ENCODE peak calls at places on chromosomes 7 and 10, in nine cellular contexts. One of them, this sample, is unnamed.

GRCh38 chr10:61605221-61605620 is 57.5 kb upstream of the CABCOCO1 start:
- DNase-seq in hepatocyte: no peak
- DNase-seq in BJ: no peak
- DNase-seq in CD8-positive, alpha-beta T cell: no peak
- DNase-seq in stomach: no peak
- DNase-seq in fibroblast of the aortic adventitia: no peak
- DNase-seq in HCT116: no peak
- DNase-seq in PC-9: no peak
- DNase-seq in transverse colon: no peak
- DNase-seq in this sample: no peak

GRCh38 chr10:5461914-5462840 is 37.2 kb downstream of the CALML5 start:
- DNase-seq in hepatocyte: no peak
- DNase-seq in BJ: no peak
- DNase-seq in CD8-positive, alpha-beta T cell: no peak
- DNase-seq in stomach: no peak
- DNase-seq in fibroblast of the aortic adventitia: peak
- DNase-seq in HCT116: no peak
- DNase-seq in PC-9: no peak
- DNase-seq in transverse colon: no peak
- DNase-seq in this sample: no peak

GRCh38 chr7:116162992-116163391 is 47.3 kb upstream of the TES start:
- DNase-seq in hepatocyte: no peak
- DNase-seq in BJ: no peak
- DNase-seq in CD8-positive, alpha-beta T cell: no peak
- DNase-seq in stomach: no peak
- DNase-seq in fibroblast of the aortic adventitia: no peak
- DNase-seq in HCT116: peak
- DNase-seq in PC-9: no peak
- DNase-seq in transverse colon: no peak
- DNase-seq in this sample: no peak

GRCh38 chr7:43905954-43906326 is 456 bp downstream of the URGCP start:
- DNase-seq in hepatocyte: peak
- DNase-seq in BJ: no peak
- DNase-seq in CD8-positive, alpha-beta T cell: no peak
- DNase-seq in stomach: peak
- DNase-seq in fibroblast of the aortic adventitia: peak
- DNase-seq in HCT116: no peak
- DNase-seq in PC-9: peak
- DNase-seq in transverse colon: peak
- DNase-seq in this sample: peak

GRCh38 chr10:48776528-48776927 is 91.9 kb downstream of the WDFY4 start:
- DNase-seq in hepatocyte: no peak
- DNase-seq in BJ: no peak
- DNase-seq in CD8-positive, alpha-beta T cell: no peak
- DNase-seq in stomach: no peak
- DNase-seq in fibroblast of the aortic adventitia: no peak
- DNase-seq in HCT116: no peak
- DNase-seq in PC-9: no peak
- DNase-seq in transverse colon: no peak
- DNase-seq in this sample: no peak

GRCh38 chr7:10802526-10802925 is 171.1 kb upstream of the PHF14 start:
- DNase-seq in hepatocyte: no peak
- DNase-seq in BJ: no peak
- DNase-seq in CD8-positive, alpha-beta T cell: no peak
- DNase-seq in stomach: no peak
- DNase-seq in fibroblast of the aortic adventitia: no peak
- DNase-seq in HCT116: no peak
- DNase-seq in PC-9: no peak
- DNase-seq in transverse colon: no peak
- DNase-seq in this sample: no peak

GRCh38 chr7:128911441-128912031 is 1.0 kb upstream of the KCP start:
- DNase-seq in hepatocyte: peak
- DNase-seq in BJ: no peak
- DNase-seq in CD8-positive, alpha-beta T cell: no peak
- DNase-seq in stomach: peak
- DNase-seq in fibroblast of the aortic adventitia: no peak
- DNase-seq in HCT116: no peak
- DNase-seq in PC-9: no peak
- DNase-seq in transverse colon: peak
- DNase-seq in this sample: peak

GRCh38 chr10:130233426-130233825 is 97.2 kb downstream of the GLRX3 start:
- DNase-seq in hepatocyte: no peak
- DNase-seq in BJ: no peak
- DNase-seq in CD8-positive, alpha-beta T cell: no peak
- DNase-seq in stomach: peak
- DNase-seq in fibroblast of the aortic adventitia: no peak
- DNase-seq in HCT116: no peak
- DNase-seq in PC-9: no peak
- DNase-seq in transverse colon: no peak
- DNase-seq in this sample: no peak

GRCh38 chr10:129807211-129807610 is 156.9 kb downstream of the EBF3 start:
- DNase-seq in hepatocyte: no peak
- DNase-seq in BJ: no peak
- DNase-seq in CD8-positive, alpha-beta T cell: no peak
- DNase-seq in stomach: no peak
- DNase-seq in fibroblast of the aortic adventitia: no peak
- DNase-seq in HCT116: no peak
- DNase-seq in PC-9: no peak
- DNase-seq in transverse colon: no peak
- DNase-seq in this sample: no peak

DNA sequence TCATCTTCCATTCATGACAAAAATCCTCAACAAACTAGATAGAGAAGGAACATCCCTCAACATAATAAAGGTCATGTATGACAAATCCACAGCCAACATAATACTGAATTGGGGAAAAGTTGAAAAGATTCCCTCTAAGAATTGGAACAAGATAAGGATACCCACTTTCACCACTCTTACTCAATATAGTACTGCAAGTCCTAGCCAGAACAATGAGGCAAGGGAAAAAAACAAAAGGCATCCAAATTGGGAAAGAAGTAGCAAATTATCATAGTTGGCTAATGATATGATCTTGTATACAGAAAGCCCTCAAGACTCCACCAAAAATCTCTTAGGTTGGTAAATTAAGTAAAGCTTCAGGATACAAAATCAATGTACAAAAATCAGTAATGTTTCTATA is 4.7 kb downstream of the POT1 start:
- DNase-seq in hepatocyte: no peak
- DNase-seq in BJ: no peak
- DNase-seq in CD8-positive, alpha-beta T cell: no peak
- DNase-seq in stomach: no peak
- DNase-seq in fibroblast of the aortic adventitia: peak
- DNase-seq in HCT116: no peak
- DNase-seq in PC-9: no peak
- DNase-seq in transverse colon: no peak
- DNase-seq in this sample: no peak
- TF ChIP-seq CTCF in hepatocyte: no peak
- TF ChIP-seq CTCF in BJ: no peak
- TF ChIP-seq CTCF in CD8-positive, alpha-beta T cell: no peak
- TF ChIP-seq CTCF in stomach: no peak
- TF ChIP-seq CTCF in fibroblast of the aortic adventitia: no peak
- TF ChIP-seq CTCF in HCT116: no peak
- TF ChIP-seq CTCF in PC-9: no peak
- TF ChIP-seq CTCF in transverse colon: no peak
- TF ChIP-seq CTCF in this sample: no peak

GRCh38 chr10:107160866-107161265 is 3.6 kb downstream of the SORCS1 start:
- DNase-seq in hepatocyte: no peak
- DNase-seq in BJ: no peak
- DNase-seq in CD8-positive, alpha-beta T cell: no peak
- DNase-seq in stomach: no peak
- DNase-seq in fibroblast of the aortic adventitia: no peak
- DNase-seq in HCT116: no peak
- DNase-seq in PC-9: no peak
- DNase-seq in transverse colon: no peak
- DNase-seq in this sample: no peak

GRCh38 chr10:107163904-107164861 is at the start of gene SORCS1:
- DNase-seq in hepatocyte: peak
- DNase-seq in BJ: no peak
- DNase-seq in CD8-positive, alpha-beta T cell: no peak
- DNase-seq in stomach: no peak
- DNase-seq in fibroblast of the aortic adventitia: no peak
- DNase-seq in HCT116: no peak
- DNase-seq in PC-9: no peak
- DNase-seq in transverse colon: peak
- DNase-seq in this sample: peak

GRCh38 chr10:107166378-107166777 is 1.9 kb upstream of the SORCS1 start:
- DNase-seq in hepatocyte: no peak
- DNase-seq in BJ: no peak
- DNase-seq in CD8-positive, alpha-beta T cell: no peak
- DNase-seq in stomach: no peak
- DNase-seq in fibroblast of the aortic adventitia: no peak
- DNase-seq in HCT116: no peak
- DNase-seq in PC-9: no peak
- DNase-seq in transverse colon: no peak
- DNase-seq in this sample: no peak

GRCh38 chr10:107165007-107165406 is 501 bp upstream of the SORCS1 start:
- DNase-seq in hepatocyte: no peak
- DNase-seq in BJ: no peak
- DNase-seq in CD8-positive, alpha-beta T cell: no peak
- DNase-seq in stomach: no peak
- DNase-seq in fibroblast of the aortic adventitia: no peak
- DNase-seq in HCT116: no peak
- DNase-seq in PC-9: no peak
- DNase-seq in transverse colon: no peak
- DNase-seq in this sample: no peak

DNA sequence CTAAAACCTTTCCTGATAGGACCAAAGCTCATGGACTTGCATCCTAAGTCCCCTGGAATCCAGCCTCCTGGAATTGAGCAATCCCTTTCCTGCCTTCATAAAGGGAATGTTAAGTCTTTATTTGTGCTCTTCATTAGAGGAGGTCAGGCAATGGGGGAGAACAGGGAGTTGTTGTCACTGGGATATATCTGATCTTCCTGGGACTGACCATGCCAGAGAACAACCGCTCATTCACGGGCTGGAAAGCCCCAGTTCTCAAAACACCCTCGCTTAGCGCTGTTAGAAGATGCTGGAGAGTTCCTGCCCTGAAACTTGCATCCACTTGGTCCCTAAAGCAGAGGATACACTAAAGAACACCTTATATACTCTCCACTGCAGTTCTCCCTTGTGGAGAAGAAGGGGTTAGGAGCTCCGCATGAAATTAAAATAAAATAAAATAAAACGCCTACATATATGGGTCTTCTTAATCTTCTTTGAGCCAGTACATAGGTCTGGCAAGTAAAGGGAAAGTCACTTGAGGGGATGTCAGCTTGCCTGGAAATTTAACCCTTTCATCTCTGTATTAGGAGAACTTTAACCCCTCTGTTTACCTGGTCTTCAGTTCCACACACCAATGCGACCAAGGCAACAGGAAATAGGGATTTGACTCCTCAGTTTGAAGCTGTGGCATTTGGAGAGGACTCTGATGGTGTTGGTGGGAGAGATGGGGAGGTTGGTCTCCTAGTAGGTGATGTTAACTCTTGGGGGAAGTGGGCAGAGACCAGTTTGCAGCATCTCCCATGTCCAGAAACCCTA is 1.2 kb downstream of the SORCS1 start:
- DNase-seq in hepatocyte: peak
- DNase-seq in BJ: no peak
- DNase-seq in CD8-positive, alpha-beta T cell: no peak
- DNase-seq in stomach: no peak
- DNase-seq in fibroblast of the aortic adventitia: no peak
- DNase-seq in HCT116: no peak
- DNase-seq in PC-9: no peak
- DNase-seq in transverse colon: no peak
- DNase-seq in this sample: no peak
- TF ChIP-seq CTCF in hepatocyte: no peak
- TF ChIP-seq CTCF in BJ: no peak
- TF ChIP-seq CTCF in CD8-positive, alpha-beta T cell: no peak
- TF ChIP-seq CTCF in stomach: no peak
- TF ChIP-seq CTCF in fibroblast of the aortic adventitia: no peak
- TF ChIP-seq CTCF in HCT116: no peak
- TF ChIP-seq CTCF in PC-9: no peak
- TF ChIP-seq CTCF in transverse colon: no peak
- TF ChIP-seq CTCF in this sample: no peak

GRCh38 chr7:76257973-76258372 is 44.5 kb upstream of the HSPB1 start:
- DNase-seq in hepatocyte: no peak
- DNase-seq in BJ: no peak
- DNase-seq in CD8-positive, alpha-beta T cell: no peak
- DNase-seq in stomach: no peak
- DNase-seq in fibroblast of the aortic adventitia: no peak
- DNase-seq in HCT116: no peak
- DNase-seq in PC-9: no peak
- DNase-seq in transverse colon: no peak
- DNase-seq in this sample: peak
- TF ChIP-seq CTCF in hepatocyte: no peak
- TF ChIP-seq CTCF in BJ: no peak
- TF ChIP-seq CTCF in CD8-positive, alpha-beta T cell: no peak
- TF ChIP-seq CTCF in stomach: no peak
- TF ChIP-seq CTCF in fibroblast of the aortic adventitia: no peak
- TF ChIP-seq CTCF in HCT116: peak
- TF ChIP-seq CTCF in PC-9: no peak
- TF ChIP-seq CTCF in transverse colon: no peak
- TF ChIP-seq CTCF in this sample: no peak

GRCh38 chr10:93813507-93814465 is 56.0 kb downstream of the LGI1 start:
- DNase-seq in hepatocyte: peak
- DNase-seq in BJ: no peak
- DNase-seq in CD8-positive, alpha-beta T cell: peak
- DNase-seq in stomach: peak
- DNase-seq in fibroblast of the aortic adventitia: peak
- DNase-seq in HCT116: peak
- DNase-seq in PC-9: peak
- DNase-seq in transverse colon: peak
- DNase-seq in this sample: peak

GRCh38 chr10:93816123-93816747 is 58.5 kb downstream of the LGI1 start:
- DNase-seq in hepatocyte: peak
- DNase-seq in BJ: peak
- DNase-seq in CD8-positive, alpha-beta T cell: no peak
- DNase-seq in stomach: peak
- DNase-seq in fibroblast of the aortic adventitia: peak
- DNase-seq in HCT116: peak
- DNase-seq in PC-9: peak
- DNase-seq in transverse colon: peak
- DNase-seq in this sample: peak

GRCh38 chr10:93818086-93818485 is 60.4 kb downstream of the LGI1 start:
- DNase-seq in hepatocyte: no peak
- DNase-seq in BJ: no peak
- DNase-seq in CD8-positive, alpha-beta T cell: no peak
- DNase-seq in stomach: no peak
- DNase-seq in fibroblast of the aortic adventitia: no peak
- DNase-seq in HCT116: no peak
- DNase-seq in PC-9: no peak
- DNase-seq in transverse colon: no peak
- DNase-seq in this sample: no peak

GRCh38 chr10:93812664-93813338 is 55.1 kb downstream of the LGI1 start:
- DNase-seq in hepatocyte: no peak
- DNase-seq in BJ: no peak
- DNase-seq in CD8-positive, alpha-beta T cell: no peak
- DNase-seq in stomach: no peak
- DNase-seq in fibroblast of the aortic adventitia: no peak
- DNase-seq in HCT116: no peak
- DNase-seq in PC-9: no peak
- DNase-seq in transverse colon: no peak
- DNase-seq in this sample: no peak

GRCh38 chr10:93815304-93816091 is 57.8 kb downstream of the LGI1 start:
- DNase-seq in hepatocyte: peak
- DNase-seq in BJ: no peak
- DNase-seq in CD8-positive, alpha-beta T cell: no peak
- DNase-seq in stomach: no peak
- DNase-seq in fibroblast of the aortic adventitia: peak
- DNase-seq in HCT116: no peak
- DNase-seq in PC-9: no peak
- DNase-seq in transverse colon: no peak
- DNase-seq in this sample: peak
- TF ChIP-seq CTCF in hepatocyte: peak
- TF ChIP-seq CTCF in BJ: peak
- TF ChIP-seq CTCF in CD8-positive, alpha-beta T cell: no peak
- TF ChIP-seq CTCF in stomach: no peak
- TF ChIP-seq CTCF in fibroblast of the aortic adventitia: no peak
- TF ChIP-seq CTCF in HCT116: no peak
- TF ChIP-seq CTCF in PC-9: no peak
- TF ChIP-seq CTCF in transverse colon: no peak
- TF ChIP-seq CTCF in this sample: peak